ENCODE peak calls at places on chromosomes 12 and 14, in four cellular contexts. L, U, C and K are unnamed samples.

GRCh38 chr14:102492523-102492910 is 17.1 kb downstream of the ANKRD9 start:
- DNase-seq in L (no peak), U (no peak), C (no peak), K (no peak)

GRCh38 chr14:66610154-66610563 is 102.2 kb downstream of the GPHN start:
- DNase-seq in L (no peak), U (peak; percentile 2), C (no peak), K (no peak)

GRCh38 chr12:72012874-72013273 is 74.2 kb downstream of the TPH2 start:
- DNase-seq in L (no peak), U (no peak), C (no peak), K (no peak)

GRCh38 chr12:94140556-94140955 is 7.8 kb upstream of the PLXNC1 start:
- DNase-seq in L (peak; percentile 36), U (peak; percentile 44), C (no peak), K (peak; percentile 28)

GRCh38 chr14:58744951-58745350 is 107.2 kb downstream of the DACT1 start:
- DNase-seq in L (no peak), U (no peak), C (no peak), K (no peak)

GRCh38 chr12:1053690-1054089 is 62.7 kb downstream of the ERC1 start:
- DNase-seq in L (no peak), U (no peak), C (no peak), K (no peak)

GRCh38 chr12:83656004-83656403 is 969.3 kb downstream of the TMTC2 start:
- DNase-seq in L (no peak), U (no peak), C (no peak), K (no peak)

GRCh38 chr12:48004941-48005749 is 869 bp upstream of the COL2A1 start:
- DNase-seq in L (no peak), U (no peak), C (no peak), K (no peak)

GRCh38 chr12:3355378-3355900 is 135.6 kb upstream of the PRMT8 start:
- DNase-seq in L (no peak), U (no peak), C (no peak), K (no peak)

GRCh38 chr12:92124708-92125067 is 21.0 kb downstream of the BTG1 start:
- DNase-seq in L (no peak), U (no peak), C (no peak), K (no peak)

GRCh38 chr12:125093681-125094025 is 28.4 kb downstream of the AACS start:
- DNase-seq in L (no peak), U (no peak), C (no peak), K (no peak)

GRCh38 chr12:125092108-125092871 is 27.1 kb downstream of the AACS start:
- DNase-seq in L (no peak), U (no peak), C (no peak), K (no peak)

GRCh38 chr12:125090437-125090836 is 25.2 kb downstream of the AACS start:
- DNase-seq in L (no peak), U (no peak), C (no peak), K (no peak)

GRCh38 chr12:125091401-125091800 is 26.2 kb downstream of the AACS start:
- DNase-seq in L (no peak), U (no peak), C (no peak), K (no peak)

DNA sequence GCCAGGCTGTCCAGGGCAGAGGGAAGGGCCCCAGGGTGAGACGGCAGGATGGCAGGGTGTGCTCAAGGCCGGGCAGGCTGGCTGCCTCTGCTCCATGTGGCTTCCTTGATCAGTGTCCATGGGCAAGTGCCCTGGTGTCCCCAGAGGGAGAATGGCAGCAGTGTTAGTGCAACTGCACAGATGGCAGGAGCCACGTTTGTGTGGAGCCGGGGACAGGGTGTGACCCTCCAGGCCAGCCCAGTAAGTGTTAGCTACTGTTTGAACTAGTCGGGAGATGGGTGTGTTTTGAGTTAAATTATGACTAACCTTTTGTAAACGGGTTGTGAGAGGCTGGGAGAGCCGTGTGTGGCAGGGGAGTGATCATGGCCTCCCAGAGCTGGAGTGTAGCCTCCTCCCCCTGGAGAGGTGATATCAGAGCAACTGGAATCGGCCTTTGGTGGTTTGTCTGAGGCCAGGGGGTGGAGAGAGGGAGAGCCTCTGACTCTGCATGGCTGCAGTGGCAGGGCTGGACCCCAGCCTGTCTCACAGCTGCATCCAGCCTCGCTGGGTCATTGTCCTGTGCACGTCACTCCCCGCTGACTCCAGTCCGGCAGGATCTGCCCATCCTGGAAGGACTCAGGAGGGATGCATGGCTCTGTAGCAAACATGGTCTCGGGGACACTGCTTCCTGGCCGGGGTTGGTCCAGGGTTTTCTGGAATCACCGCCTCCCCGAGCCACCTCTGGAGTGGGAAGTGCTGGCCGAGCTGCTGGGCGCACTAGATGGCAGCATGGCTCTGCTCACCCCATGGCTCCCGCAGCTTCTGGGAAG is 27.8 kb downstream of the AACS start:
- DNase-seq in L (peak; percentile 62), U (peak; percentile 46), C (no peak), K (peak; percentile 60)
- TF ChIP-seq POLR2AphosphoS5 in L (no peak), U (no peak), C (no peak), K (peak; percentile 16)

DNA sequence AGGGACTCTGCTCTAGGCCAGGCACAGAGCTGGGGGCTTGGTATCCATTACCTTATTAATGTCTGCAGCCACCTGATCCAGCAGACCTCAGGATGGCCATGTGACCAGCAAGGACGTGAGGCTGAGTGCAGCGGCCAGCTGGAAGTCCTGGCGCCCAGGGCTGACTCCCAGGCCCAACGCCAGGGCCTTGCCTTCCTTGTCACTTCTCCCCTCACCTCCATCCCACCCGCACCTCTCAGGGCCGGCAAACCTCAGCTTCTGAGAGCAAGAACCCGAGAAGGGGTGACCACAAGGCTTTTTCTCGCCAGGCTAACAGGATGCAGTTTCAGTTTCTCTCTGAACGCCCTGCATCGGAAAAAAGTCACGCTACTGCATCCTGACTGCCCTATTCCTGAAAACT is 15.4 kb downstream of the RAB35 start:
- DNase-seq in L (peak; percentile 37), U (no peak), C (no peak), K (peak; percentile 46)
- H3K4me3 ChIP-seq in L (no peak overlapping the region), U (no peak overlapping the region), C (no peak overlapping the region), K (peak overlapping the region; percentile 12)

GRCh38 chr12:51371295-51371953 is 19.8 kb downstream of the GALNT6 start:
- DNase-seq in L (peak; percentile 15), U (no peak), C (peak; percentile 41), K (peak; percentile 62)
- TF ChIP-seq POLR2AphosphoS5 in L (no peak), U (no peak), C (peak; percentile 58), K (no peak)

GRCh38 chr12:96347130-96347699 is 53.0 kb downstream of the CDK17 start:
- DNase-seq in L (no peak), U (no peak), C (no peak), K (no peak)
- H3K4me3 ChIP-seq in L (no peak overlapping the region), U (no peak overlapping the region), C (no peak overlapping the region), K (no peak overlapping the region)

GRCh38 chr12:116559330-116560080 is at the start of gene MAP1LC3B2:
- DNase-seq in L (peak; percentile 84), U (peak; percentile 93), C (peak; percentile 72), K (peak; percentile 63)
- TF ChIP-seq POLR2AphosphoS5 in L (no peak), U (peak; percentile 82), C (peak; percentile 49), K (peak; percentile 44)

GRCh38 chr12:120690978-120691377 is 4.0 kb downstream of the MLEC start:
- DNase-seq in L (no peak), U (no peak), C (no peak), K (no peak)
- H3K4me3 ChIP-seq in L (no peak overlapping the region), U (no peak overlapping the region), C (no peak overlapping the region), K (no peak overlapping the region)

DNA sequence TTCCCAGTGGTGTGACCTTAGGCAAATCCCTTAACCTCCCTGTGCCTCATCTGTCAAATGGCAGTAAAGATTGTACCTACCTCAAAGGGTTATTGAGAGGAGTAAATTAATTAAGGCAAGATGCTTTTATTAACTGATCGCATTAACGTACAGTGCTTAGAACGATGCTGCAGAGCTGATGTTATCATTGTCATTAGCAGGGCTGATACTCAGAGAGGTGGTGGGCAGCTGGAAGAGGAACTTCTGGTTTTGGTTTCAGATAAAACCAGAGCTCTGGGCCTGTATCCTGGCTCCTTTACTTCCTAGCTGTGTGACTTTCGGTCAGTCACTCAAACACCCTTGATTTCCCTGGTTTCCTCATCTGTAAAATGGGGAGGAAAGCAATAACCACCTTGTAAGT is 55.1 kb downstream of the CALM1 start:
- DNase-seq in L (no peak), U (no peak), C (no peak), K (no peak)
- TF ChIP-seq POLR2AphosphoS5 in L (no peak), U (no peak), C (no peak), K (no peak)

GRCh38 chr14:37196604-37197420 is 925 bp upstream of the MIPOL1 start:
- DNase-seq in L (no peak), U (no peak), C (no peak), K (no peak)
- H3K4me3 ChIP-seq in L (no peak overlapping the region), U (peak overlapping the region; percentile 50), C (peak overlapping the region; percentile 48), K (peak overlapping the region; percentile 63)

GRCh38 chr12:58513866-58514265 is 406.4 kb downstream of the LRIG3 start:
- DNase-seq in L (no peak), U (no peak), C (no peak), K (no peak)
- TF ChIP-seq POLR2AphosphoS5 in L (no peak), U (no peak), C (no peak), K (no peak)

DNA sequence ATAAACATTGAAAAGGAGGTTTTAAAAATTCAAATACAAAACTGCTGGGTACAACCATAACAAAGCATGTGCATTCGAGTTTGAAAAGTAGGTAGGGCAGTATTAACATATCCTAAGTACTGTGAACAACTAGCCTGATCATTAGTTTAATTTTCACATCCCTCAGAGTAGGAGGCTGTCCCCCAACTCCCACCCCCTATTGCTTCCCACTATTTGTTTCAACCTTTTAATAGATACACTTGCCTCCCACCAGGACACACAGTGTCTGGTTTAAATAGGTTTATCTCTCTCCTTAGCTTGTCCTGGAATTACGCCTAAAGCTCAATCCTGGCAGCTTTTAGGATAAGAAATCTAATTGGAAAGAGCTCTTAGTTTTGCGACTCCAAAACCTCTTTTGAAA is 2.1 kb downstream of the TAOK3 start:
- DNase-seq in L (no peak), U (no peak), C (no peak), K (no peak)
- H3K4me3 ChIP-seq in L (no peak overlapping the region), U (peak overlapping the region; percentile 96), C (peak overlapping the region; percentile 93), K (peak overlapping the region; percentile 88)